ENCODE peak calls at places on chromosome 12, in five cellular contexts. One of them, this sample, is unnamed.

GRCh38 chr12:89080797-89081470 is 271.4 kb downstream of the DUSP6 start:
- DNase-seq in AG04450: no peak
- DNase-seq in AG09309: no peak
- DNase-seq in mammary epithelial cell: peak
- DNase-seq in A549: no peak
- DNase-seq in this sample: no peak

GRCh38 chr12:94867066-94867855 is 136.2 kb downstream of the NDUFA12 start:
- DNase-seq in AG09309: no peak
- DNase-seq in A549: no peak
- DNase-seq in mammary epithelial cell: no peak
- DNase-seq in AG04450: no peak
- DNase-seq in this sample: no peak

GRCh38 chr12:124754949-124755800 is 108.5 kb downstream of the SCARB1 start:
- DNase-seq in mammary epithelial cell: peak
- DNase-seq in AG09309: peak
- DNase-seq in A549: no peak
- DNase-seq in AG04450: no peak
- DNase-seq in this sample: no peak

GRCh38 chr12:24853094-24853493 is 95.8 kb downstream of the BCAT1 start:
- DNase-seq in A549: no peak
- DNase-seq in mammary epithelial cell: no peak
- DNase-seq in AG09309: no peak
- DNase-seq in AG04450: no peak
- DNase-seq in this sample: no peak

GRCh38 chr12:69150083-69150795 is 89.1 kb upstream of the CPSF6 start:
- DNase-seq in mammary epithelial cell: no peak
- DNase-seq in A549: no peak
- DNase-seq in AG09309: no peak
- DNase-seq in AG04450: no peak
- DNase-seq in this sample: no peak

GRCh38 chr12:25716842-25717241 is 163.8 kb upstream of the LMNTD1 start:
- DNase-seq in mammary epithelial cell: no peak
- DNase-seq in A549: no peak
- DNase-seq in AG09309: no peak
- DNase-seq in AG04450: no peak
- DNase-seq in this sample: no peak

GRCh38 chr12:111369496-111370220 is 763 bp upstream of the PHETA1 start:
- DNase-seq in AG09309: no peak
- DNase-seq in AG04450: no peak
- DNase-seq in mammary epithelial cell: no peak
- DNase-seq in A549: no peak
- DNase-seq in this sample: no peak

GRCh38 chr12:89883630-89884364 is 175.2 kb upstream of the ATP2B1 start:
- DNase-seq in mammary epithelial cell: peak
- DNase-seq in A549: no peak
- DNase-seq in AG09309: no peak
- DNase-seq in AG04450: no peak
- DNase-seq in this sample: no peak

GRCh38 chr12:49827351-49828099 is 688 bp downstream of the NCKAP5L start:
- DNase-seq in AG09309: no peak
- DNase-seq in mammary epithelial cell: peak
- DNase-seq in AG04450: no peak
- DNase-seq in A549: peak
- DNase-seq in this sample: peak

GRCh38 chr12:48027183-48028002 is 23.1 kb upstream of the COL2A1 start:
- DNase-seq in mammary epithelial cell: no peak
- DNase-seq in AG09309: no peak
- DNase-seq in A549: no peak
- DNase-seq in AG04450: no peak
- DNase-seq in this sample: no peak

DNA sequence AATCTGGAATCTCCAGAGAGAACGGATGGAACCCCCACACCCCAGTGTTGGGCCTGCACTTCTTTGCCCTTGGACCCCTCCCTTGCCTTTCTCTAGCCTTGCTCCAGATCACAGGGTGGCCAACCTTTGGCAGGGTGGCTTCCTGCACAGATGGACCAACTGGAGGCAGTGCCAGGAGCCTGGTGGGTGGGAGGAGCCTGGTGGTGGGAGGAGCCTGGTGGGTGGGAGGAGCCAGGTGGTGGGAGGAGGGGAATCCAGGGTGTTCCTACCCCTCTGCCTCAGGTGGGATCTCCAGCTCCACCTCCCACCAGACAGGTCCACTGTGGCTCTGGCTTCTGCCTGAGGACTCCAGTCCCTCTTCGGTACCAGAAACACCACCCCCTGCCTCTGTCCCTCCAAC is 15.0 kb upstream of the ORAI1 start:
- DNase-seq in A549: no peak
- DNase-seq in AG04450: no peak
- DNase-seq in mammary epithelial cell: no peak
- DNase-seq in AG09309: no peak
- DNase-seq in this sample: no peak
- H3K4me3 ChIP-seq in A549: no peak
- H3K4me3 ChIP-seq in AG04450: no peak
- H3K4me3 ChIP-seq in mammary epithelial cell: no peak
- H3K4me3 ChIP-seq in AG09309: no peak
- H3K4me3 ChIP-seq in this sample: no peak

GRCh38 chr12:32505067-32505466 is 105.7 kb downstream of the FGD4 start:
- DNase-seq in AG04450: no peak
- DNase-seq in AG09309: no peak
- DNase-seq in mammary epithelial cell: no peak
- DNase-seq in A549: no peak
- DNase-seq in this sample: no peak

GRCh38 chr12:32504626-32505025 is 105.3 kb downstream of the FGD4 start:
- DNase-seq in AG04450: no peak
- DNase-seq in AG09309: no peak
- DNase-seq in A549: no peak
- DNase-seq in mammary epithelial cell: peak
- DNase-seq in this sample: peak

GRCh38 chr12:32502693-32503510 is 103.5 kb downstream of the FGD4 start:
- DNase-seq in AG09309: peak
- DNase-seq in A549: no peak
- DNase-seq in mammary epithelial cell: peak
- DNase-seq in AG04450: no peak
- DNase-seq in this sample: peak

GRCh38 chr12:32499048-32499447 is 99.7 kb downstream of the FGD4 start:
- DNase-seq in A549: no peak
- DNase-seq in AG09309: no peak
- DNase-seq in mammary epithelial cell: no peak
- DNase-seq in AG04450: no peak
- DNase-seq in this sample: no peak

GRCh38 chr12:32501835-32502333 is 102.5 kb downstream of the FGD4 start:
- DNase-seq in mammary epithelial cell: peak
- DNase-seq in AG09309: peak
- DNase-seq in A549: no peak
- DNase-seq in AG04450: peak
- DNase-seq in this sample: peak
- H3K4me3 ChIP-seq in mammary epithelial cell: no peak
- H3K4me3 ChIP-seq in AG09309: no peak
- H3K4me3 ChIP-seq in A549: no peak
- H3K4me3 ChIP-seq in AG04450: no peak
- H3K4me3 ChIP-seq in this sample: peak

DNA sequence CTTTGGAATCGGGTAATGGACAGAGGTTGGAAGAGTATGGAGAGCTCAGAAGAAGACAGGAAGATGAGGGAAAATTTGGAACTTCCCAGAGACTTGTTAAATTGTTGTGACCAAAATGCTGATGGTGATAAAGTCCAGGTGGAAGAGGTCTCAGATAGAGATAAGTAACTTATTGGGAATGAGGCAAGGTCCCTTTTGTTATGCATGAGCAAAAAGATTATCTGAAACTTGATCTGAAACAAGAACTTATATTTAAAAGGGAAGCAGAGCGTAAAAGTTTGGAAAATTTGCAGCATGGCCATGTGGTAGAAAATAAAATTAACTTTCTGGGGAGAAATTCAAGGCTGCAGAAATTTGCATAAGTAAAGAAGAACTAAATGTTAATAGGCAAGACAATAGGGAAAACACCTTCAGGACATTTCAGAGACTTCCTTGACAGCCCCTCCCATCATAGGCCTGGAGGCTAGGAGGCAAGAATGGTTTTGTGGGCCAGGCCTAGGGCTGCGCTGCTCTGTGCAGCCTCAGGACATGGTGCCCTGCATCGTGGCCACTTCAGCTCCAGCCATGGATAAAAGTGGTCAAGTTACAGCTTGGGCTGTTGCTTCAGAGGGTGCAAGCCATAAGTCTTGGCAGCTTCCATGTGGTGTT is 425.7 kb upstream of the PRICKLE1 start:
- DNase-seq in AG09309: no peak
- DNase-seq in A549: no peak
- DNase-seq in mammary epithelial cell: no peak
- DNase-seq in AG04450: no peak
- DNase-seq in this sample: no peak
- H3K4me3 ChIP-seq in AG09309: no peak
- H3K4me3 ChIP-seq in A549: no peak
- H3K4me3 ChIP-seq in mammary epithelial cell: no peak
- H3K4me3 ChIP-seq in AG04450: no peak
- H3K4me3 ChIP-seq in this sample: no peak

GRCh38 chr12:121676190-121676589 is 6.7 kb upstream of the MORN3 start:
- DNase-seq in AG04450: no peak
- DNase-seq in AG09309: no peak
- DNase-seq in mammary epithelial cell: no peak
- DNase-seq in A549: no peak
- DNase-seq in this sample: no peak

GRCh38 chr12:121668750-121669524 is 517 bp downstream of the MORN3 start:
- DNase-seq in AG04450: no peak
- DNase-seq in A549: peak
- DNase-seq in AG09309: no peak
- DNase-seq in mammary epithelial cell: no peak
- DNase-seq in this sample: no peak

GRCh38 chr12:121678305-121678704 is 8.9 kb upstream of the MORN3 start:
- DNase-seq in AG04450: no peak
- DNase-seq in AG09309: no peak
- DNase-seq in A549: no peak
- DNase-seq in mammary epithelial cell: no peak
- DNase-seq in this sample: no peak

GRCh38 chr12:121669525-121669908 is at the start of gene MORN3:
- DNase-seq in mammary epithelial cell: no peak
- DNase-seq in A549: no peak
- DNase-seq in AG04450: no peak
- DNase-seq in AG09309: no peak
- DNase-seq in this sample: no peak

DNA sequence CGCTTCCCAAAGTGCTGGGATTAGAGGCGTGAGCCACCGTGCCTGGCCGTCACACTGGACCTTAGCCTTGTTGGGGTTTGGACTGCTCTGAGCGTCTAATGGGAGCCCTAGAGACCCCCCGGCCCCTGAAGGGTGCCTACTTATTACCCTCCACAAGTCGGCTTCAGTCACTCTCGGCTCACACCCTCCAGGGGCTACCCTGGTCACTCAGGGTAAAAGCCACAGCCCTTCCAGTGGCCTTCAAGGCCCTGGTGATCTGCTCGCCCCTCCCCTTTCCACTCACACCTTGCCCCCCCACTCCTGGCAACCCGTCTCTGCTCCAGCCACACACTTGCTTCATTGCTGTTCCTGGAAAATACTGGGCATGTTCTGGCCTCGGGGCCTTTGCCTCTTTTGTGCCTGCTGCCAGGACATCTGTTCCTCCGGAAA is 3.6 kb upstream of the MORN3 start:
- DNase-seq in AG04450: no peak
- DNase-seq in AG09309: no peak
- DNase-seq in A549: no peak
- DNase-seq in mammary epithelial cell: no peak
- DNase-seq in this sample: no peak
- H3K4me3 ChIP-seq in AG04450: no peak
- H3K4me3 ChIP-seq in AG09309: peak
- H3K4me3 ChIP-seq in A549: peak
- H3K4me3 ChIP-seq in mammary epithelial cell: no peak
- H3K4me3 ChIP-seq in this sample: peak

DNA sequence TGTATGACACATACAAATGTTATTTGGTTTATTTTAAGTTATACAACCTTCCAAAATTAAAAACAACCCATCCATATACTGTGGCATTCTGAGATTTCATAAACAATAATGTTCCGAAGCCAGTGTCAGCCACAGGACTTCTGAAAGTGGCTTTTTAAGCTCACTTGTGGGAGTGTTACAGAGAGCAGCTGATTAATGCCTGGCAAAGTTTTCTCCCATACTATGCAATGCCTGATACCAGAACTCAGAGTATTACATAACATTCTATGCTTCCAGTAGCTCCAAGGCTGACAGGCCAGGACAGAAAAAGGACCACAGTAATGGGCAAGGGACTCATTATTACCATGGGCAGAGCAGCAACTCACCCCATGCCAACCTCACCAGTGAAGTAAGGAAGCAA is 29.3 kb downstream of the NELL2 start:
- DNase-seq in mammary epithelial cell: no peak
- DNase-seq in AG09309: no peak
- DNase-seq in A549: no peak
- DNase-seq in AG04450: no peak
- DNase-seq in this sample: peak
- H3K4me3 ChIP-seq in mammary epithelial cell: no peak
- H3K4me3 ChIP-seq in AG09309: no peak
- H3K4me3 ChIP-seq in A549: no peak
- H3K4me3 ChIP-seq in AG04450: no peak
- H3K4me3 ChIP-seq in this sample: no peak

GRCh38 chr12:85280984-85281946 is 1.2 kb downstream of the ALX1 start:
- DNase-seq in AG09309: no peak
- DNase-seq in mammary epithelial cell: no peak
- DNase-seq in AG04450: no peak
- DNase-seq in A549: no peak
- DNase-seq in this sample: no peak
- H3K4me3 ChIP-seq in AG09309: no peak
- H3K4me3 ChIP-seq in mammary epithelial cell: no peak
- H3K4me3 ChIP-seq in AG04450: no peak
- H3K4me3 ChIP-seq in A549: peak
- H3K4me3 ChIP-seq in this sample: peak

GRCh38 chr12:128819293-128820144 is 4.2 kb downstream of the SLC15A4 start:
- DNase-seq in AG04450: no peak
- DNase-seq in AG09309: no peak
- DNase-seq in mammary epithelial cell: no peak
- DNase-seq in A549: no peak
- DNase-seq in this sample: no peak

GRCh38 chr12:128818065-128819022 is 5.4 kb downstream of the SLC15A4 start:
- DNase-seq in mammary epithelial cell: peak
- DNase-seq in AG04450: no peak
- DNase-seq in AG09309: peak
- DNase-seq in A549: peak
- DNase-seq in this sample: peak

GRCh38 chr12:128815779-128816642 is 7.7 kb downstream of the SLC15A4 start:
- DNase-seq in mammary epithelial cell: no peak
- DNase-seq in A549: no peak
- DNase-seq in AG04450: no peak
- DNase-seq in AG09309: no peak
- DNase-seq in this sample: no peak

GRCh38 chr12:128816643-128816920 is 7.2 kb downstream of the SLC15A4 start:
- DNase-seq in mammary epithelial cell: no peak
- DNase-seq in AG09309: no peak
- DNase-seq in A549: no peak
- DNase-seq in AG04450: no peak
- DNase-seq in this sample: no peak

GRCh38 chr12:128817115-128818015 is 6.4 kb downstream of the SLC15A4 start:
- DNase-seq in mammary epithelial cell: peak
- DNase-seq in AG09309: no peak
- DNase-seq in AG04450: no peak
- DNase-seq in A549: no peak
- DNase-seq in this sample: peak
- H3K4me3 ChIP-seq in mammary epithelial cell: no peak
- H3K4me3 ChIP-seq in AG09309: no peak
- H3K4me3 ChIP-seq in AG04450: no peak
- H3K4me3 ChIP-seq in A549: no peak
- H3K4me3 ChIP-seq in this sample: no peak